ENCODE peak calls at places on chromosomes 3 and 15, in five cellular contexts. R is upper lobe of left lung, K is HCT116, B is HepG2, C is GM12878. L is an unnamed sample.

GRCh38 chr3:136595862-136596697 is 156.1 kb downstream of the STAG1 start:
- ATAC-seq in R (no peak), K (no peak), B (no peak), C (peak), L (no peak)

GRCh38 chr3:9552252-9552999 is 1.2 kb downstream of the LHFPL4 start:
- ATAC-seq in R (no peak), K (no peak), B (no peak), C (no peak), L (no peak)

GRCh38 chr15:36428102-36428845 is 151.2 kb upstream of the CDIN1 start:
- ATAC-seq in R (peak), K (peak), B (peak), C (no peak), L (peak)

GRCh38 chr15:65690173-65690572 is 68.4 kb downstream of the SLC24A1 start:
- ATAC-seq in R (no peak), K (no peak), B (no peak), C (no peak), L (no peak)

GRCh38 chr3:119257654-119258410 is 17.2 kb upstream of the B4GALT4 start:
- ATAC-seq in R (no peak), K (peak), B (no peak), C (peak), L (no peak)

GRCh38 chr3:15630646-15631350 is 29.3 kb downstream of the BTD start:
- ATAC-seq in R (no peak), K (peak), B (no peak), C (peak), L (no peak)

GRCh38 chr3:111762535-111762934 is 96.5 kb upstream of the PHLDB2 start:
- ATAC-seq in R (peak), K (no peak), B (no peak), C (no peak), L (peak)

GRCh38 chr3:14393440-14394111 is 8.8 kb upstream of the SLC6A6 start:
- ATAC-seq in R (no peak), K (no peak), B (no peak), C (no peak), L (peak)

GRCh38 chr3:102687851-102688555 is 253.2 kb downstream of the ZPLD1 start:
- ATAC-seq in R (no peak), K (no peak), B (no peak), C (no peak), L (no peak)

GRCh38 chr3:86930831-86931230 is 60.1 kb downstream of the VGLL3 start:
- ATAC-seq in R (no peak), K (no peak), B (no peak), C (no peak), L (no peak)

GRCh38 chr15:68114356-68114755 is 60.2 kb downstream of the PIAS1 start:
- ATAC-seq in R (no peak), K (no peak), B (no peak), C (peak), L (no peak)

GRCh38 chr15:31440754-31441298 is 114.2 kb downstream of the KLF13 start:
- ATAC-seq in R (peak), K (no peak), B (no peak), C (peak), L (peak)

GRCh38 chr15:100224206-100225185 is 117.3 kb downstream of the ADAMTS17 start:
- ATAC-seq in R (no peak), K (no peak), B (no peak), C (no peak), L (no peak)

GRCh38 chr3:36416660-36417059 is 36.4 kb downstream of the STAC start:
- ATAC-seq in R (no peak), K (no peak), B (no peak), C (no peak), L (no peak)

GRCh38 chr3:102532901-102533300 is 98.1 kb downstream of the ZPLD1 start:
- ATAC-seq in R (no peak), K (no peak), B (no peak), C (peak), L (no peak)

GRCh38 chr15:68843425-68844311 is 23.0 kb upstream of the ANP32A start:
- ATAC-seq in R (no peak), K (no peak), B (peak), C (peak), L (no peak)

GRCh38 chr3:184539801-184540440 is 21.7 kb upstream of the EPHB3 start:
- ATAC-seq in R (no peak), K (no peak), B (no peak), C (no peak), L (no peak)

GRCh38 chr15:71002321-71002720 is 109.7 kb downstream of the LRRC49 start:
- ATAC-seq in R (no peak), K (no peak), B (no peak), C (no peak), L (no peak)

GRCh38 chr3:82816086-82816485 is 1054.6 kb upstream of the GBE1 start:
- ATAC-seq in R (no peak), K (no peak), B (no peak), C (no peak), L (no peak)

GRCh38 chr15:87518957-87519356 is 737.6 kb downstream of the NTRK3 start:
- ATAC-seq in R (no peak), K (no peak), B (no peak), C (no peak), L (no peak)

GRCh38 chr3:99325407-99325806 is 313.0 kb upstream of the COL8A1 start:
- ATAC-seq in R (no peak), K (no peak), B (no peak), C (no peak), L (peak)

GRCh38 chr15:71224024-71224423 is 108.8 kb downstream of the THSD4 start:
- ATAC-seq in R (no peak), K (no peak), B (no peak), C (no peak), L (no peak)

GRCh38 chr3:16600771-16601538 is 4.3 kb downstream of the DAZL start:
- ATAC-seq in R (no peak), K (peak), B (peak), C (peak), L (peak)

GRCh38 chr3:134237454-134238145 is 13.1 kb downstream of the RYK start:
- ATAC-seq in R (no peak), K (no peak), B (peak), C (peak), L (no peak)

GRCh38 chr15:70093481-70094309 is 4.0 kb downstream of the TLE3 start:
- ATAC-seq in R (no peak), K (no peak), B (no peak), C (no peak), L (no peak)

GRCh38 chr15:53739187-53739586 is 20.3 kb downstream of the WDR72 start:
- ATAC-seq in R (no peak), K (no peak), B (no peak), C (no peak), L (no peak)

GRCh38 chr3:152825566-152825965 is 9.4 kb upstream of the P2RY1 start:
- ATAC-seq in R (no peak), K (no peak), B (no peak), C (no peak), L (no peak)

GRCh38 chr3:64798316-64798715 is 110.5 kb upstream of the ADAMTS9 start:
- ATAC-seq in R (no peak), K (no peak), B (no peak), C (no peak), L (peak)

DNA sequence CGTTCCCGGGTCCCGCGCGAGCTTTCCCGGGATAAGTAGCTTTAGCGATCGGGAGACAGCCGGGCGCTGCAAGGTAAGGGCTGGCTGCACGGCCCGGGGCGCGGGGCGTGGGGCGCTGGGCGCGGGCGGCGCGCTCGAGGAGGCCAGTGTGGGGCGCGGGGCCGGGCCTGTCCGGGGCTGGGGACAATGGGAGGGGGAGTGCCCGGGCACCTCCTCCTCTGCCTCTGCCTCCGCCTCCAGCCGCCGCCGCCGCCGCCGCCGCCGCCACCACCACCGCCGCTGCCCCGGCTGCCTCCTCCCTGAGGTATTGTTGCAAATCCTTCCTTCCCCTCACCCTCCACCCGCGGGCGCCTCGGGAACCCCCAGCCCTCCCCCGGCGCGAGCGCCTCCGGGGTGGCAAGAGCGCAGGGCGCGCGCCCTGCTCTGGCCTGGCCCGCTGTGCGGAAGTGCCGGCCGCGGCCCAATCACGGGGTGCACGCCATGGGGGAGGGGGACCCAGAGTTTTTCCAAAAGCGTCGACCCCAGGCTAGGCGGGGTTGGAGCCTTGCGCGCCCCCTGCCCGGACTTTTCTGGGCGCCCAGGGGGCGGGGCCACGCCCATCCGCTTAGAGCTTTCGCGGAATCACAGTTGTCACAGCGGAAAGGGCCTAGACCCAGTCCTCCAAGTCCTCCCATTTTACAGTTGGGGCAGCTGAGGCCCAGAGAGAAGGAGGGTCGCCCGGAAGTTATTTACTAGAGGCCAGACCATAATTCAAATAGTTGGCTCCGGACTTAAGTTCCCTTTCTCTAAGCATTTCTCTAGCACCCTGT is at the start of gene LPP:
- ATAC-seq in R (peak), K (peak), B (peak), C (peak), L (peak)
- TF ChIP-seq POLR2A in R (no peak), K (peak), B (no peak), C (no peak), L (peak)

GRCh38 chr3:150538324-150539208 is 7.7 kb downstream of the SERP1 start:
- ATAC-seq in R (peak), K (no peak), B (peak), C (peak), L (no peak)
- TF ChIP-seq POLR2AphosphoS5 in R (no peak), K (no peak), B (no peak), C (no peak), L (no peak)

GRCh38 chr3:141229132-141229531 is 2.5 kb upstream of the PXYLP1 start:
- ATAC-seq in R (no peak), K (no peak), B (no peak), C (no peak), L (no peak)

GRCh38 chr3:141233457-141234161 is 2.0 kb downstream of the PXYLP1 start:
- ATAC-seq in R (no peak), K (no peak), B (no peak), C (no peak), L (no peak)

GRCh38 chr3:141231923-141232861 is 567 bp downstream of the PXYLP1 start:
- ATAC-seq in R (peak), K (peak), B (peak), C (peak), L (peak)

GRCh38 chr3:141230293-141230692 is 1.3 kb upstream of the PXYLP1 start:
- ATAC-seq in R (no peak), K (no peak), B (no peak), C (no peak), L (no peak)

GRCh38 chr3:141231101-141231922 is at the start of gene PXYLP1:
- ATAC-seq in R (peak), K (peak), B (peak), C (peak), L (peak)
- TF ChIP-seq POLR2A in R (no peak), K (peak), B (peak), C (peak), L (peak)

GRCh38 chr3:143835312-143835711 is 13.0 kb downstream of the SLC9A9 start:
- ATAC-seq in R (no peak), K (no peak), B (no peak), C (no peak), L (no peak)
- TF ChIP-seq POLR2AphosphoS5 in R (no peak), K (no peak), B (no peak), C (no peak), L (no peak)

DNA sequence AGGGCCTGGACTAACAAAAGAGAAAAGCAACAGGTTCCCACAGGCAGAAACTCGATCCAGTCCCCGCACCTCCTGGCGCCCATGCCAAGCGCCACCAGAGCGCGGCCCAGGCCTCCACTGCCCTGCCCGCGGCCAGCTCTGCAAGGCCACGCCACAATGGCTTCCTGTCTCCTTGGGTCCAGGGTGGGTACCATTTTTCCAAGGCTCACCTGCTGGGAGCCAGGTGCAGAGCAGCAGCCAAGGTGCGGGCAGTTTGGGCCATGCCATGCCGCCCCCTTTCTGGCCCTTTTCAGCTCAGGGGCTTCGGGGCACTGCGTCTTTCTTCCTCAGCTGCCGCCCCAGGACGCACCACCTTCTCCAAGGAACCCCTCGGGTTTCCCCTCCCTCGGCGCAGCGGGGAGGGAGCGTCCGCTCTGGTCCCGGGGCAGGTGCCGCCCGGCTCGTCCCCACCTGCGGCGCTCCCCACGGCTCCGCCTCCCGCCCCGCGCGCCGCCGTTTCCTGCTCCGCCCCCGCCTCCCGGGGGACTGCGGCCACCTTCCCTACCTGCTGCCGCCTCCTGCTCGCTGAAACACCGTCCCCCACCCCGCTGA is at the start of gene ILDR1:
- ATAC-seq in R (peak), K (peak), B (peak), C (peak), L (no peak)
- TF ChIP-seq POLR2A in R (no peak), K (no peak), B (no peak), C (peak), L (no peak)

L was measured in gastroesophageal sphincter.